ENCODE peak calls at places on chromosomes 12 and 14, in seven cellular contexts. A, B, S, P, M, V and E are unnamed samples.

GRCh38 chr12:109731231-109731731 is 17.7 kb downstream of the FAM222A start:
- DNase-seq in M (no peak), P (peak), S (no peak), A (no peak), V (no peak), B (peak), E (no peak)

GRCh38 chr12:91959220-91959619 is 186.4 kb downstream of the BTG1 start:
- DNase-seq in V (no peak), S (no peak), P (no peak), M (no peak), A (no peak), B (no peak), E (no peak)

GRCh38 chr14:22786685-22787084 is 20.2 kb downstream of the OXA1L start:
- DNase-seq in V (no peak), S (no peak), B (no peak), P (no peak), M (no peak), A (no peak), E (no peak)

GRCh38 chr12:104385510-104385909 is 71.2 kb upstream of the CHST11 start:
- DNase-seq in P (no peak), A (no peak), M (no peak), S (no peak), B (no peak), V (no peak), E (no peak)

GRCh38 chr14:23320584-23321571 is at the start of gene PABPN1:
- DNase-seq in M (peak), A (peak), P (peak), S (peak), B (peak), V (peak), E (peak)

GRCh38 chr12:65313704-65314317 is 35.3 kb downstream of the MSRB3 start:
- DNase-seq in V (peak), M (no peak), S (no peak), P (no peak), A (no peak), B (no peak), E (no peak)

GRCh38 chr14:72868500-72868899 is 25.4 kb downstream of the DPF3 start:
- DNase-seq in P (no peak), S (no peak), B (no peak), V (no peak), A (peak), M (no peak), E (no peak)

GRCh38 chr14:50608302-50608851 is 48.4 kb downstream of the ATL1 start:
- DNase-seq in M (no peak), P (no peak), V (peak), S (no peak), B (no peak), A (no peak), E (no peak)

GRCh38 chr14:52949711-52950409 is 990 bp downstream of the FERMT2 start:
- DNase-seq in M (no peak), S (no peak), A (no peak), V (peak), P (no peak), B (no peak), E (no peak)

GRCh38 chr12:57896437-57897201 is 44.7 kb upstream of the ATP23 start:
- DNase-seq in M (no peak), V (peak), A (peak), P (peak), B (peak), S (peak), E (peak)

GRCh38 chr12:51666696-51667095 is 75.7 kb downstream of the SCN8A start:
- DNase-seq in V (peak), P (no peak), M (no peak), A (no peak), B (no peak), S (no peak), E (no peak)

GRCh38 chr12:39287409-39287808 is 155.5 kb downstream of the KIF21A start:
- DNase-seq in S (no peak), P (no peak), B (no peak), M (no peak), A (no peak), V (no peak), E (no peak)

GRCh38 chr12:9750276-9751203 is 10.2 kb downstream of the CD69 start:
- DNase-seq in V (peak), P (peak), B (no peak), S (peak), M (peak), A (peak), E (peak)

GRCh38 chr12:42145552-42146215 is 1.0 kb upstream of the GXYLT1 start:
- DNase-seq in A (peak), B (no peak), M (no peak), P (no peak), S (no peak), V (peak), E (peak)

GRCh38 chr12:27549801-27550652 is 26.0 kb downstream of the PPFIBP1 start:
- DNase-seq in M (no peak), V (peak), S (peak), A (peak), P (peak), B (peak), E (no peak)

GRCh38 chr14:103067231-103067954 is 10.0 kb upstream of the CDC42BPB start:
- DNase-seq in M (no peak), V (peak), A (peak), P (peak), B (no peak), S (no peak), E (no peak)

GRCh38 chr12:1912580-1913376 is 5.7 kb downstream of the CACNA2D4 start:
- DNase-seq in A (no peak), P (no peak), S (no peak), B (no peak), V (no peak), M (peak), E (no peak)

GRCh38 chr12:54431911-54432814 is 13.1 kb upstream of the ITGA5 start:
- DNase-seq in S (peak), A (peak), B (peak), P (peak), V (peak), M (no peak), E (no peak)

GRCh38 chr14:106556665-106557289 is 1030.4 kb downstream of the TMEM121 start:
- DNase-seq in V (no peak), A (peak), M (peak), S (no peak), P (peak), B (peak), E (peak)

GRCh38 chr14:74980746-74981661 is 21.7 kb upstream of the EIF2B2 start:
- DNase-seq in S (no peak), V (peak), A (no peak), B (peak), M (no peak), P (peak), E (no peak)

GRCh38 chr14:102584871-102585869 is 7.3 kb upstream of the RCOR1 start:
- DNase-seq in P (peak), V (no peak), A (peak), S (no peak), M (no peak), B (no peak), E (no peak)

GRCh38 chr12:130184531-130185090 is 22.3 kb downstream of the FZD10 start:
- DNase-seq in M (no peak), S (no peak), P (no peak), V (no peak), A (no peak), B (no peak), E (no peak)

GRCh38 chr12:101941306-101942000 is 64.1 kb downstream of the DRAM1 start:
- DNase-seq in P (no peak), M (no peak), B (no peak), V (no peak), S (no peak), A (no peak), E (peak)

GRCh38 chr12:90974286-90974685 is 19.3 kb upstream of the CCER1 start:
- DNase-seq in P (no peak), B (no peak), A (no peak), M (no peak), V (peak), S (no peak), E (no peak)

GRCh38 chr12:94644141-94644575 is 6.2 kb downstream of the TMCC3 start:
- DNase-seq in V (peak), B (peak), S (no peak), A (no peak), M (peak), P (peak), E (peak)

GRCh38 chr12:28631831-28632230 is 441.6 kb downstream of the CCDC91 start:
- DNase-seq in A (no peak), P (no peak), S (peak), B (no peak), V (peak), M (no peak), E (no peak)

GRCh38 chr12:53324113-53324778 is 2.8 kb upstream of the AAAS start:
- DNase-seq in P (peak), B (no peak), M (peak), S (no peak), V (no peak), A (peak), E (peak)

GRCh38 chr14:101553393-101553792 is 7.9 kb upstream of the DIO3 start:
- DNase-seq in A (no peak), B (no peak), M (no peak), V (no peak), P (no peak), S (no peak), E (no peak)

GRCh38 chr14:32006267-32007110 is 70.6 kb upstream of the ARHGAP5 start:
- DNase-seq in A (no peak), S (no peak), B (no peak), V (no peak), M (no peak), P (no peak), E (no peak)

GRCh38 chr12:10392394-10392930 is 2.6 kb upstream of the KLRK1 start:
- DNase-seq in S (no peak), M (no peak), P (peak), V (peak), B (peak), A (no peak), E (peak)

GRCh38 chr12:132395192-132395907 is 66.0 kb upstream of the GALNT9 start:
- DNase-seq in V (no peak), A (no peak), B (no peak), M (no peak), P (peak), S (no peak), E (no peak)

DNA sequence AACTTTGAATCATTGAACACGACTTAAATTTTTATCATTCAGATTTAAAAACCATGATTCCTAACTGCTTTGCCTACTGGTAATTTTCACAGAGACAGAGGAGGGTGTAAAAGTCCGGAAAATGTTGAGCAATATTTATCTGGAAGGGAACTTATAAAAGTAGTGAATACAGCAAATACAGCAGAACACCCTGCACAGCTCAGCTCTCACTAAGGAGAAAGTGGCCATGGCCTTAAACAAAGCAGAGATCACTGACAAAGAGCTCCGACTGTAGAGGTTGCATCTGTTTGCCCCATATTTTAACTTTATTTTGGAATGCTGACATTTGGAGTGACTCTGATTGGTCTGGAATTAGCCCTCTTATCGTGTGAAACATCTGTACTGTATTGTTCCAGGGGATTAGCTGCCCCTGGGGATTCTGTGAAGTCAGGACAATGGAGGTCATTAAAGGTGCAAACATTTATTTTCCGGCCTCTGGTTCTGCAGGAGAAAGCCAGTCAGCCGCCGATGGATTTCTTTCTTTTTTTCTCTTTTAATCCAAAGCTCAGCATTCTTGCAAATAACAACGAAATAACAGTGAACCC is 1275.6 kb upstream of the FLRT2 start:
- DNase-seq in P (no peak), M (no peak), B (no peak), A (no peak), S (no peak), V (no peak), E (no peak)
- H3K4me3 ChIP-seq in P (no peak), M (no peak), B (no peak), A (no peak), S (no peak), V (no peak), E (no peak)

DNA sequence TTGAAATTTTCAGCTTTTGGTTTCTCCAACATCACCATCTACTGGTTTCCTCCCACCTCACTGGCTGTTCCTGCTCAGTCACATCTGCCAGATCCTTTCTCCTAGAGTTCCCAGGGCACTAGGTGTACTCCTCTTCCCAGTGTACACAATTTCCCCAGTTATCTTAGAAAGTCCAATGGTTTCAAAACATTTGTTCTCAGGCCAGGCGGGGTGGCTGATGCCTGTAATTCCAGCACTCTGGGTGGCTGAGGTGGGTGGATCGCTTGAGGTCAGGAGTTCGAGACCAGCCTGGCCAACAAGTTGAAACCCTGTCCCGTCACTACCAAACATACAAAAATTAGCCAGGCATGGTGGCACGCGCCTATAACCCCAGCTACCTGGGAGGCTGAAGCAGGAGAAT is 60.7 kb downstream of the SPPL3 start:
- DNase-seq in B (no peak), P (no peak), V (no peak), S (no peak), A (no peak), M (no peak), E (no peak)
- TF ChIP-seq CTCF in B (no peak), P (no peak), V (no peak), S (no peak), A (no peak), M (no peak), E (no peak)

GRCh38 chr14:99210333-99210732 is 61.7 kb downstream of the BCL11B start:
- DNase-seq in A (no peak), B (no peak), V (no peak), P (no peak), S (no peak), M (no peak), E (no peak)
- H3K4me3 ChIP-seq in A (no peak), B (no peak), V (no peak), P (no peak), S (no peak), M (no peak), E (no peak)

DNA sequence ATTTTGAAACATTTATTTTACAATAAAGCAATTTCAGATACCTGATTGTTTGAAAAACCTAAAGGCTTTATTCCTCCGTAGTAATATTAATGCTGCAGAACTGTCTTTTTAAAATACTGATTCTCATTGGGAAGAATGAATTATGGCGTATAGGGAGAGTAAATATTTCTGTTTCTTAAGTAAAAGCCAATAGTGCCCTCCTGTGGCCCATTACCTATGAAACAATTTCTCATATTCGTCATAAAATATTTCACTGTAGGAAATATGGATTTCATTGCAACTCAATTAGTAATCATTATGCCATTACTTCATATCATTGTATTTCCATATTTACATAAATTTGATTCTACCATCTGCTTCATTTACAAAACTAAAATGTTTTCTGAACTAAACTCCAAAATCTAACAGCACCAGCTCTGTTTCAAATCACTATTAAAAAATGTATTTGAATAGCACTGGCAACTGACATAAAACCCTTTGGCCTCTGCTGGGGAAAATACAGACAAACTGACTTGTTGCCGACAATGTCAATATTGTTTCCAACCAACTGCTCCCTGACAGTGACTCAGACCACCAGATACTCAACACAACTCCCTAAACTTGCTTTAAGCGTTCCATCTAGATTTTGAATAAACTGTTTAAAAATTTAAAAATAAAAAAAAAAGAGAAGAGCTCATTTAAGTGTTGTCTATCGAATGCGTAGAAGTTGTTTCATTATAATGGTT is 290.3 kb downstream of the NAV3 start:
- DNase-seq in B (no peak), M (no peak), P (no peak), S (no peak), V (peak), A (no peak), E (peak)
- TF ChIP-seq CTCF in B (no peak), M (no peak), P (no peak), S (peak), V (peak), A (no peak), E (peak)